ENCODE peak calls at places on chromosomes 1 and 21, in four cellular contexts. One of them, this sample, is unnamed.

GRCh38 chr1:232767381-232768074 is 37.7 kb upstream of the MAP10 start:
- DNase-seq in HFF-Myc: peak; percentile 22
- DNase-seq in uterus: peak; percentile 89
- DNase-seq in sigmoid colon: peak; percentile 89
- DNase-seq in this sample: peak; percentile 54

GRCh38 chr1:89736937-89737733 is 83.7 kb upstream of the LRRC8D start:
- DNase-seq in sigmoid colon: no peak
- DNase-seq in HFF-Myc: no peak
- DNase-seq in uterus: no peak
- DNase-seq in this sample: no peak

GRCh38 chr1:98049370-98050115 is 128.7 kb upstream of the DPYD start:
- DNase-seq in HFF-Myc: no peak
- DNase-seq in sigmoid colon: no peak
- DNase-seq in uterus: no peak
- DNase-seq in this sample: no peak

GRCh38 chr1:11053758-11054137 is 6.1 kb downstream of the SRM start:
- DNase-seq in HFF-Myc: no peak
- DNase-seq in sigmoid colon: no peak
- DNase-seq in uterus: no peak
- DNase-seq in this sample: no peak

GRCh38 chr1:64965239-64966157 is 851 bp downstream of the JAK1 start:
- DNase-seq in HFF-Myc: no peak
- DNase-seq in sigmoid colon: peak; percentile 90
- DNase-seq in uterus: peak; percentile 70
- DNase-seq in this sample: no peak

GRCh38 chr21:16587141-16587570 is 857.4 kb downstream of the USP25 start:
- DNase-seq in sigmoid colon: peak; percentile 69
- DNase-seq in HFF-Myc: no peak
- DNase-seq in uterus: peak; percentile 67
- DNase-seq in this sample: no peak

GRCh38 chr1:93061895-93062792 is 16.9 kb upstream of the MTF2 start:
- DNase-seq in HFF-Myc: no peak
- DNase-seq in sigmoid colon: no peak
- DNase-seq in uterus: no peak
- DNase-seq in this sample: no peak

GRCh38 chr1:214136336-214136735 is 144.6 kb upstream of the SMYD2 start:
- DNase-seq in uterus: no peak
- DNase-seq in HFF-Myc: no peak
- DNase-seq in sigmoid colon: no peak
- DNase-seq in this sample: no peak

GRCh38 chr1:211603191-211603701 is 24.3 kb upstream of the SLC30A1 start:
- DNase-seq in uterus: no peak
- DNase-seq in sigmoid colon: no peak
- DNase-seq in HFF-Myc: peak; percentile 72
- DNase-seq in this sample: no peak

GRCh38 chr1:18182518-18183160 is 75.0 kb downstream of the IGSF21 start:
- DNase-seq in uterus: no peak
- DNase-seq in sigmoid colon: no peak
- DNase-seq in HFF-Myc: no peak
- DNase-seq in this sample: no peak

GRCh38 chr1:55039342-55040082 is at the start of gene PCSK9:
- DNase-seq in HFF-Myc: no peak
- DNase-seq in uterus: no peak
- DNase-seq in sigmoid colon: no peak
- DNase-seq in this sample: no peak

GRCh38 chr1:32540589-32540988 is 1.4 kb downstream of the ZBTB8A start:
- DNase-seq in uterus: no peak
- DNase-seq in sigmoid colon: no peak
- DNase-seq in HFF-Myc: no peak
- DNase-seq in this sample: no peak

GRCh38 chr1:159953866-159954515 is at the start of gene SLAMF9:
- DNase-seq in sigmoid colon: no peak
- DNase-seq in uterus: no peak
- DNase-seq in HFF-Myc: no peak
- DNase-seq in this sample: no peak

GRCh38 chr1:182259229-182259872 is 132.2 kb downstream of the GLUL start:
- DNase-seq in uterus: peak; percentile 47
- DNase-seq in HFF-Myc: peak; percentile 4
- DNase-seq in sigmoid colon: peak; percentile 81
- DNase-seq in this sample: peak; percentile 31

GRCh38 chr1:6347641-6348487 is 45.7 kb downstream of the ACOT7 start:
- DNase-seq in sigmoid colon: no peak
- DNase-seq in HFF-Myc: no peak
- DNase-seq in uterus: no peak
- DNase-seq in this sample: no peak

GRCh38 chr1:2631136-2632050 is 1.4 kb downstream of the MMEL1 start:
- DNase-seq in HFF-Myc: no peak
- DNase-seq in uterus: no peak
- DNase-seq in sigmoid colon: no peak
- DNase-seq in this sample: no peak

GRCh38 chr21:33266784-33267135 is 593 bp downstream of the IL10RB start:
- DNase-seq in HFF-Myc: no peak
- DNase-seq in sigmoid colon: no peak
- DNase-seq in uterus: no peak
- DNase-seq in this sample: no peak

GRCh38 chr1:247337961-247338360 is 6.3 kb upstream of the ZNF496 start:
- DNase-seq in uterus: peak; percentile 60
- DNase-seq in HFF-Myc: no peak
- DNase-seq in sigmoid colon: no peak
- DNase-seq in this sample: no peak

GRCh38 chr1:28114844-28115243 is 26.4 kb upstream of the EYA3 start:
- DNase-seq in HFF-Myc: no peak
- DNase-seq in sigmoid colon: no peak
- DNase-seq in uterus: no peak
- DNase-seq in this sample: no peak

GRCh38 chr1:117346206-117346928 is 20.9 kb upstream of the MAN1A2 start:
- DNase-seq in HFF-Myc: no peak
- DNase-seq in sigmoid colon: no peak
- DNase-seq in uterus: no peak
- DNase-seq in this sample: peak; percentile 27

GRCh38 chr1:116508090-116508983 is 62.5 kb downstream of the CD58 start:
- DNase-seq in HFF-Myc: no peak
- DNase-seq in sigmoid colon: no peak
- DNase-seq in uterus: no peak
- DNase-seq in this sample: no peak

GRCh38 chr1:12152106-12152891 is 14.5 kb upstream of the TNFRSF1B start:
- DNase-seq in uterus: no peak
- DNase-seq in sigmoid colon: no peak
- DNase-seq in HFF-Myc: no peak
- DNase-seq in this sample: no peak

DNA sequence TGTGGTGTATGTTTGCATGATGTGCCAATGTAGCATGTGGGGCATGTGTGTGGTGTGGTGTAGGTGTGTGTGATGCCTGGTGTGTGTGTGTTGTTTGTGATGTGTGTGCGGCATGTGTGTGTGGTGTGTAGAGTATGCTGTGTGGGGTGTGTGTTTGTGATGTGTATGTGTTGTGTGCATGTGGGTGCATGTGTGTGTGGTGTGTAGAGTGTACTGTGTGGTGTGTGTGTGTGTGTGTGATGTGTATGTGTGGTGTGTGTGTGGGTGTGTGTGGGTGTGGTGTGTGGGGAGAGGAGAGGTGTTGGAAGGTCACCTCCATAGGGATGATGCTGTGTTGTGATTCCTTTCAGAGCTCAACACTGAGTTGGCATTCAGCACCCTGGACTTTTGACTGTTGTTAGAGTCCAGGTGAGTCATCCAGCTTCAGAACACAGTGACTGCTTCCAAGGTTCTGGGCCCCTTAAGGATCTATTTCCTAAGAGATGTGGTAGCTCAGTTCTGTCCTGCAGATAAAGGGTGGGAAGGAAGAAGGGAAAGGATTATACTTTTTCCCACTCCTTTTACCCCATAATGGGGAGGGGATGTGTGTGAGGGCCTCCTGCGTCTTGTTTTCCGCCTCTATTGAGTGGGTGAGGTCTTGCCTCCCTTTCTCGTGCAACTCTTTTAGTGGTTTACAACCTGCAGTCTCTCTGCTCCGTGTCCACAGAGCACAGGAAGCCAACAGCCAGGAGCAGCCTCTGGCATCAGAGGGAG is 47.6 kb downstream of the RHOU start:
- DNase-seq in uterus: peak; percentile 43
- DNase-seq in sigmoid colon: no peak
- DNase-seq in HFF-Myc: no peak
- DNase-seq in this sample: no peak
- H3K4me3 ChIP-seq in uterus: no peak overlapping the region
- H3K4me3 ChIP-seq in sigmoid colon: no peak overlapping the region
- H3K4me3 ChIP-seq in HFF-Myc: no peak overlapping the region
- H3K4me3 ChIP-seq in this sample: no peak overlapping the region

GRCh38 chr1:228867093-228867950 is 132.0 kb downstream of the RHOU start:
- DNase-seq in uterus: no peak
- DNase-seq in sigmoid colon: no peak
- DNase-seq in HFF-Myc: no peak
- DNase-seq in this sample: no peak
- TF ChIP-seq CTCF in uterus: no peak
- TF ChIP-seq CTCF in sigmoid colon: no peak
- TF ChIP-seq CTCF in HFF-Myc: no peak
- TF ChIP-seq CTCF in this sample: no peak

GRCh38 chr21:41366522-41367151 is 4.8 kb downstream of the MX2 start:
- DNase-seq in sigmoid colon: peak; percentile 71
- DNase-seq in uterus: no peak
- DNase-seq in HFF-Myc: no peak
- DNase-seq in this sample: no peak

GRCh38 chr21:41369915-41370839 is 8.3 kb downstream of the MX2 start:
- DNase-seq in sigmoid colon: peak; percentile 48
- DNase-seq in HFF-Myc: no peak
- DNase-seq in uterus: peak; percentile 11
- DNase-seq in this sample: no peak

GRCh38 chr21:41367598-41368360 is 6.0 kb downstream of the MX2 start:
- DNase-seq in sigmoid colon: peak; percentile 62
- DNase-seq in uterus: no peak
- DNase-seq in HFF-Myc: no peak
- DNase-seq in this sample: no peak

GRCh38 chr21:41369105-41369914 is 7.5 kb downstream of the MX2 start:
- DNase-seq in sigmoid colon: peak; percentile 69
- DNase-seq in HFF-Myc: no peak
- DNase-seq in uterus: no peak
- DNase-seq in this sample: no peak

DNA sequence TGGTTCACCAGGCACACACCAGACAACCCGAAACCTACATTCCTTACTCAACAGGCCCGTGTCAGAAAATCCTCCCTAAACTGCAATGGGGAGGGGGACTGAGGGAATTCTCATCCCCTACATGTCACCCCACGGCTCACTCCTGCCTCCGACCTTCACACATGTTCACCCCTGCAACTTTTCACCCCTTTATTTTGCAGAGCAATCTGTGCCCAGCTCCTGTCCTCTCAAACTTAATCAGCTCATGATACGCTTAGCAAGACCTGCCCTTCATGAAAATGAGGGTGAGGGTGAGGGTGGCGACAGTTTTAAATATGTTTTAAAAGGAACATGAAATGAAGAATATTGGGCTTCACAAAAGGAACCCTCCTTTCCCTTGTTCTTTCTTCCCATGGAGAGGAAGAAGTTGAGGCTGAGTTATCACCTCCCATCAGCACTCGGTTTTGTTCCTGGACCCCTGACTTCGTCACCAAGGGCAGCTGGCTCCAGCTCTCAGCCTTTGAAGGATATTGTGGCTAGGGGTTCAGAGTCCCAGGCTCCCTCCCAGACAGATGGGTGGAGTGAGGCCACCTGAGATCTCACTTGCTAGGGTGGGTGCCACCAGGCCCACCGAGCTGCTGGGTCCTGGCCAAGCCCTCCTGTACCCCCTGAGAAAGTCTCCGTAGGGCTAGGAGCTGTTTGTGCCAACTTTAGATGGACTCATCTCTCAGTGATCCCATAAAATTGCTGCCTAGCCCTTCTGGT is 6.7 kb downstream of the MX2 start:
- DNase-seq in sigmoid colon: peak; percentile 61
- DNase-seq in uterus: no peak
- DNase-seq in HFF-Myc: no peak
- DNase-seq in this sample: no peak
- H3K4me3 ChIP-seq in sigmoid colon: no peak overlapping the region
- H3K4me3 ChIP-seq in uterus: no peak overlapping the region
- H3K4me3 ChIP-seq in HFF-Myc: no peak overlapping the region
- H3K4me3 ChIP-seq in this sample: no peak overlapping the region

DNA sequence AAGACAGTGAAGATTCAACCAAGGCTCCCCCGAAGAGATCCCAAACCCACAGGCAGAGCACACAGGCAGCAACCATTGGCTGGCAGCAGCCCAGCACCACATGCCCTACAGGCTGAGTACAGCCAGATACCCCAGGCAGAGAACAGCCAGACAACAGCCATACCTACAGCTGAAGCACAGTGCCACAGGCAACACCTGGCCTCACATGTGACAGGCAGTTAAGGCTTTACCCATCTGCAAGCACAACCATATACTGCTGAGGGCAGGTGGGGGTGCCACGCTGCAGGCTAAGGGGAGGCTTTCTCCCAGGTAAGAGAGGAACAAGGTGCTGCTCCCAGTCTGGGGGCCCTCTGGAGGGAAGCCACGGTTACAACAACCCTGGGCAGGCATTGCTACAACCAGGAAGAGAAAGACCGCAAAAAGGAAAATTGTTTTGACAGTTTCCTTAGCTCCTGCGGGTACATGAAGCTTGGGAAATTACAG is 12.3 kb downstream of the CHIT1 start:
- DNase-seq in uterus: no peak
- DNase-seq in HFF-Myc: no peak
- DNase-seq in sigmoid colon: no peak
- DNase-seq in this sample: no peak
- TF ChIP-seq CTCF in uterus: no peak
- TF ChIP-seq CTCF in HFF-Myc: peak; percentile 2
- TF ChIP-seq CTCF in sigmoid colon: no peak
- TF ChIP-seq CTCF in this sample: no peak

GRCh38 chr1:26785611-26786436 is 1.9 kb upstream of the PIGV start:
- DNase-seq in uterus: no peak
- DNase-seq in HFF-Myc: no peak
- DNase-seq in sigmoid colon: no peak
- DNase-seq in this sample: no peak
- H3K4me3 ChIP-seq in uterus: no peak overlapping the region
- H3K4me3 ChIP-seq in HFF-Myc: no peak overlapping the region
- H3K4me3 ChIP-seq in sigmoid colon: no peak overlapping the region
- H3K4me3 ChIP-seq in this sample: no peak overlapping the region

GRCh38 chr1:194698908-194699318 is 1512.5 kb upstream of the B3GALT2 start:
- DNase-seq in uterus: no peak
- DNase-seq in HFF-Myc: no peak
- DNase-seq in sigmoid colon: no peak
- DNase-seq in this sample: no peak
- TF ChIP-seq CTCF in uterus: no peak
- TF ChIP-seq CTCF in HFF-Myc: no peak
- TF ChIP-seq CTCF in sigmoid colon: no peak
- TF ChIP-seq CTCF in this sample: no peak

DNA sequence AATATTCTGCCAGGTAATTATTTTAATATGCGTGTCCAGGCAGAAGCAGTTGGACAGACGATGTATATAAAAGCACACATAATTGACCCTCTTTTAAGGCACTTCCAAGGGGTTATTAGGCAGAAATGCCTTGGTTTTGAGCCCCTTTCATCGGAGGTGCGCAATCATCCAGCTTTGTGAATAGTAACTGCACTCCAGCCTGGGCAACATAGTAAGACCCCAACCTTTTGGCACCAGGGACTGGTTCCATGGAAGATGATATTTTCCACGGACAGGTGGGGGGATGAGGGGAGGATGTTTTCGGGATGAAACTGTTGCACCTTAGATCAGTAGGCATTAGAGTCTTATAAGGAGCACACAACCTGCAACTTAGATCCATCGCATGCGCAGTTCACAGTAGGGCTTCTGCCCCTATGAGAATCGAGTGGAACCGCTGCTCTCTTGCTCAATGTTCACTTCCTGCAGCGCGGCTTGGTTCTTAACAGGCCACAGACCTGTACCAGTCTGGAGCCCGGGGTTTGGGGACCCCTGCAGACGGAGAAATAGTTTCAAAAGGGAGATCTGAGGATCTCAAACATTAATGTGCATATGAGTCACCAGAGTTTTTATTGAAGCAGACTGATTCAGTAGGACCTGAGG is 1.8 kb upstream of the MCOLN2 start:
- DNase-seq in uterus: no peak
- DNase-seq in HFF-Myc: no peak
- DNase-seq in sigmoid colon: no peak
- DNase-seq in this sample: peak; percentile 4
- H3K4me3 ChIP-seq in uterus: no peak overlapping the region
- H3K4me3 ChIP-seq in HFF-Myc: no peak overlapping the region
- H3K4me3 ChIP-seq in sigmoid colon: no peak overlapping the region
- H3K4me3 ChIP-seq in this sample: peak overlapping the region; percentile 44

This sample was measured in astrocyte of the cerebellum.